ENCODE peak calls at places on chromosomes 6 and 20, in seven cellular contexts. One of them, this sample, is unnamed.
A peak's percentile ranks its signal among the peaks of the same experiment; 100 is the strongest.

GRCh38 chr20:43243672-43244269 is 54.1 kb upstream of the PTPRT start:
- DNase-seq in PC-3: peak; percentile 28
- DNase-seq in GOT3: no peak
- DNase-seq in upper lobe of right lung: no peak
- DNase-seq in stimulated activated naive B cell treated with anti-CD40 and anti-IgM and Interleukin-4, amounts not matched to agents 10 μg/mL and 1 μg/mL and 100 μg/mL, for 72 hours: no peak
- DNase-seq in breast epithelium: peak; percentile 19
- DNase-seq in right cardiac atrium: no peak
- DNase-seq in this sample: no peak

GRCh38 chr6:109302176-109302575 is 80.1 kb downstream of the CD164 start:
- DNase-seq in GOT3: no peak
- DNase-seq in right cardiac atrium: no peak
- DNase-seq in stimulated activated naive B cell treated with anti-CD40 and anti-IgM and Interleukin-4, amounts not matched to agents 10 μg/mL and 1 μg/mL and 100 μg/mL, for 72 hours: no peak
- DNase-seq in upper lobe of right lung: no peak
- DNase-seq in PC-3: no peak
- DNase-seq in breast epithelium: no peak
- DNase-seq in this sample: no peak

GRCh38 chr6:13992417-13993055 is 67.8 kb downstream of the RNF182 start:
- DNase-seq in upper lobe of right lung: no peak
- DNase-seq in GOT3: no peak
- DNase-seq in right cardiac atrium: no peak
- DNase-seq in stimulated activated naive B cell treated with anti-CD40 and anti-IgM and Interleukin-4, amounts not matched to agents 10 μg/mL and 1 μg/mL and 100 μg/mL, for 72 hours: no peak
- DNase-seq in breast epithelium: no peak
- DNase-seq in PC-3: peak; percentile 96
- DNase-seq in this sample: no peak

GRCh38 chr6:30111266-30111856 is 1.5 kb downstream of the TRIM31 start:
- DNase-seq in PC-3: no peak
- DNase-seq in upper lobe of right lung: no peak
- DNase-seq in breast epithelium: no peak
- DNase-seq in stimulated activated naive B cell treated with anti-CD40 and anti-IgM and Interleukin-4, amounts not matched to agents 10 μg/mL and 1 μg/mL and 100 μg/mL, for 72 hours: no peak
- DNase-seq in right cardiac atrium: no peak
- DNase-seq in GOT3: no peak
- DNase-seq in this sample: no peak

GRCh38 chr6:126268087-126268486 is 71.8 kb upstream of the CENPW start:
- DNase-seq in PC-3: no peak
- DNase-seq in upper lobe of right lung: no peak
- DNase-seq in stimulated activated naive B cell treated with anti-CD40 and anti-IgM and Interleukin-4, amounts not matched to agents 10 μg/mL and 1 μg/mL and 100 μg/mL, for 72 hours: no peak
- DNase-seq in right cardiac atrium: no peak
- DNase-seq in breast epithelium: no peak
- DNase-seq in GOT3: no peak
- DNase-seq in this sample: no peak

GRCh38 chr6:133978896-133979240 is 25.8 kb downstream of the TBPL1 start:
- DNase-seq in GOT3: no peak
- DNase-seq in upper lobe of right lung: no peak
- DNase-seq in PC-3: peak; percentile 34
- DNase-seq in breast epithelium: no peak
- DNase-seq in right cardiac atrium: no peak
- DNase-seq in stimulated activated naive B cell treated with anti-CD40 and anti-IgM and Interleukin-4, amounts not matched to agents 10 μg/mL and 1 μg/mL and 100 μg/mL, for 72 hours: no peak
- DNase-seq in this sample: no peak

GRCh38 chr20:21705466-21706344 is at the start of gene PAX1:
- DNase-seq in PC-3: no peak
- DNase-seq in breast epithelium: no peak
- DNase-seq in stimulated activated naive B cell treated with anti-CD40 and anti-IgM and Interleukin-4, amounts not matched to agents 10 μg/mL and 1 μg/mL and 100 μg/mL, for 72 hours: no peak
- DNase-seq in GOT3: no peak
- DNase-seq in right cardiac atrium: no peak
- DNase-seq in upper lobe of right lung: no peak
- DNase-seq in this sample: peak; percentile 59

GRCh38 chr6:115832186-115832585 is 228.5 kb downstream of the FRK start:
- DNase-seq in PC-3: no peak
- DNase-seq in upper lobe of right lung: no peak
- DNase-seq in stimulated activated naive B cell treated with anti-CD40 and anti-IgM and Interleukin-4, amounts not matched to agents 10 μg/mL and 1 μg/mL and 100 μg/mL, for 72 hours: no peak
- DNase-seq in right cardiac atrium: no peak
- DNase-seq in GOT3: no peak
- DNase-seq in breast epithelium: no peak
- DNase-seq in this sample: no peak

GRCh38 chr20:10634190-10634589 is 39.6 kb downstream of the JAG1 start:
- DNase-seq in GOT3: no peak
- DNase-seq in PC-3: no peak
- DNase-seq in breast epithelium: no peak
- DNase-seq in right cardiac atrium: no peak
- DNase-seq in stimulated activated naive B cell treated with anti-CD40 and anti-IgM and Interleukin-4, amounts not matched to agents 10 μg/mL and 1 μg/mL and 100 μg/mL, for 72 hours: no peak
- DNase-seq in upper lobe of right lung: no peak
- DNase-seq in this sample: no peak

GRCh38 chr6:144559865-144560603 is 274.9 kb downstream of the UTRN start:
- DNase-seq in PC-3: no peak
- DNase-seq in upper lobe of right lung: no peak
- DNase-seq in breast epithelium: no peak
- DNase-seq in GOT3: no peak
- DNase-seq in right cardiac atrium: no peak
- DNase-seq in stimulated activated naive B cell treated with anti-CD40 and anti-IgM and Interleukin-4, amounts not matched to agents 10 μg/mL and 1 μg/mL and 100 μg/mL, for 72 hours: no peak
- DNase-seq in this sample: no peak

GRCh38 chr6:170112583-170112860 is 178.4 kb downstream of the DLL1 start:
- DNase-seq in PC-3: no peak
- DNase-seq in upper lobe of right lung: peak; percentile 34
- DNase-seq in right cardiac atrium: no peak
- DNase-seq in breast epithelium: no peak
- DNase-seq in stimulated activated naive B cell treated with anti-CD40 and anti-IgM and Interleukin-4, amounts not matched to agents 10 μg/mL and 1 μg/mL and 100 μg/mL, for 72 hours: no peak
- DNase-seq in GOT3: no peak
- DNase-seq in this sample: no peak

GRCh38 chr6:113662688-113663333 is 194.3 kb upstream of the MARCKS start:
- DNase-seq in stimulated activated naive B cell treated with anti-CD40 and anti-IgM and Interleukin-4, amounts not matched to agents 10 μg/mL and 1 μg/mL and 100 μg/mL, for 72 hours: no peak
- DNase-seq in upper lobe of right lung: no peak
- DNase-seq in PC-3: no peak
- DNase-seq in right cardiac atrium: no peak
- DNase-seq in GOT3: no peak
- DNase-seq in breast epithelium: no peak
- DNase-seq in this sample: no peak

GRCh38 chr6:166179704-166180103 is 12.1 kb upstream of the TBXT start:
- DNase-seq in stimulated activated naive B cell treated with anti-CD40 and anti-IgM and Interleukin-4, amounts not matched to agents 10 μg/mL and 1 μg/mL and 100 μg/mL, for 72 hours: no peak
- DNase-seq in breast epithelium: no peak
- DNase-seq in upper lobe of right lung: no peak
- DNase-seq in right cardiac atrium: no peak
- DNase-seq in PC-3: no peak
- DNase-seq in GOT3: no peak
- DNase-seq in this sample: no peak

GRCh38 chr6:16420715-16421461 is 182.5 kb downstream of the GMPR start:
- DNase-seq in PC-3: peak; percentile 43
- DNase-seq in breast epithelium: no peak
- DNase-seq in right cardiac atrium: no peak
- DNase-seq in GOT3: no peak
- DNase-seq in upper lobe of right lung: no peak
- DNase-seq in stimulated activated naive B cell treated with anti-CD40 and anti-IgM and Interleukin-4, amounts not matched to agents 10 μg/mL and 1 μg/mL and 100 μg/mL, for 72 hours: peak; percentile 23
- DNase-seq in this sample: no peak

GRCh38 chr6:34484391-34484790 is 18.5 kb downstream of the PACSIN1 start:
- DNase-seq in stimulated activated naive B cell treated with anti-CD40 and anti-IgM and Interleukin-4, amounts not matched to agents 10 μg/mL and 1 μg/mL and 100 μg/mL, for 72 hours: no peak
- DNase-seq in right cardiac atrium: no peak
- DNase-seq in GOT3: no peak
- DNase-seq in upper lobe of right lung: no peak
- DNase-seq in PC-3: peak; percentile 32
- DNase-seq in breast epithelium: no peak
- DNase-seq in this sample: no peak

GRCh38 chr6:13355043-13355945 is 27.0 kb upstream of the TBC1D7 start:
- DNase-seq in stimulated activated naive B cell treated with anti-CD40 and anti-IgM and Interleukin-4, amounts not matched to agents 10 μg/mL and 1 μg/mL and 100 μg/mL, for 72 hours: no peak
- DNase-seq in GOT3: no peak
- DNase-seq in PC-3: peak; percentile 95
- DNase-seq in upper lobe of right lung: no peak
- DNase-seq in right cardiac atrium: no peak
- DNase-seq in breast epithelium: peak; percentile 21
- DNase-seq in this sample: no peak

This sample was measured in spleen.